ENCODE peak calls at places on chromosomes 7 and 10, in eight cellular contexts. One of them, this sample, is unnamed.

GRCh38 chr10:116670706-116671105 is 50.0 kb downstream of the PNLIPRP2 start:
- DNase-seq in T-helper 2 cell: no peak
- DNase-seq in WERI-Rb-1: no peak
- DNase-seq in left ventricle myocardium inferior: no peak
- DNase-seq in Right ventricle myocardium superior: no peak
- DNase-seq in cortex of kidney: no peak
- DNase-seq in GM12878: no peak
- DNase-seq in aorta: no peak
- DNase-seq in this sample: no peak

GRCh38 chr7:158401826-158402225 is 185.8 kb downstream of the PTPRN2 start:
- DNase-seq in T-helper 2 cell: no peak
- DNase-seq in WERI-Rb-1: no peak
- DNase-seq in left ventricle myocardium inferior: no peak
- DNase-seq in Right ventricle myocardium superior: no peak
- DNase-seq in cortex of kidney: no peak
- DNase-seq in GM12878: no peak
- DNase-seq in aorta: no peak
- DNase-seq in this sample: no peak

GRCh38 chr7:25876092-25876491 is 275.9 kb upstream of the NFE2L3 start:
- DNase-seq in T-helper 2 cell: no peak
- DNase-seq in WERI-Rb-1: no peak
- DNase-seq in left ventricle myocardium inferior: no peak
- DNase-seq in Right ventricle myocardium superior: no peak
- DNase-seq in cortex of kidney: no peak
- DNase-seq in GM12878: no peak
- DNase-seq in aorta: no peak
- DNase-seq in this sample: no peak

GRCh38 chr10:68684413-68684812 is 36.6 kb upstream of the CCAR1 start:
- DNase-seq in T-helper 2 cell: peak
- DNase-seq in WERI-Rb-1: no peak
- DNase-seq in left ventricle myocardium inferior: no peak
- DNase-seq in Right ventricle myocardium superior: no peak
- DNase-seq in cortex of kidney: no peak
- DNase-seq in GM12878: peak
- DNase-seq in aorta: no peak
- DNase-seq in this sample: no peak

GRCh38 chr10:122859527-122859926 is 13.9 kb upstream of the CUZD1 start:
- DNase-seq in T-helper 2 cell: no peak
- DNase-seq in WERI-Rb-1: no peak
- DNase-seq in left ventricle myocardium inferior: no peak
- DNase-seq in Right ventricle myocardium superior: no peak
- DNase-seq in cortex of kidney: no peak
- DNase-seq in GM12878: no peak
- DNase-seq in aorta: no peak
- DNase-seq in this sample: no peak

GRCh38 chr10:125441151-125441550 is 241.8 kb downstream of the TEX36 start:
- DNase-seq in T-helper 2 cell: no peak
- DNase-seq in WERI-Rb-1: no peak
- DNase-seq in left ventricle myocardium inferior: no peak
- DNase-seq in Right ventricle myocardium superior: no peak
- DNase-seq in cortex of kidney: no peak
- DNase-seq in GM12878: no peak
- DNase-seq in aorta: no peak
- DNase-seq in this sample: no peak

GRCh38 chr10:49243610-49244283 is 55.2 kb upstream of the C10orf71 start:
- DNase-seq in T-helper 2 cell: no peak
- DNase-seq in WERI-Rb-1: no peak
- DNase-seq in left ventricle myocardium inferior: no peak
- DNase-seq in Right ventricle myocardium superior: no peak
- DNase-seq in cortex of kidney: no peak
- DNase-seq in GM12878: no peak
- DNase-seq in aorta: no peak
- DNase-seq in this sample: no peak

GRCh38 chr7:99242667-99243066 is 30.0 kb upstream of the MYH16 start:
- DNase-seq in T-helper 2 cell: no peak
- DNase-seq in WERI-Rb-1: no peak
- DNase-seq in left ventricle myocardium inferior: no peak
- DNase-seq in Right ventricle myocardium superior: no peak
- DNase-seq in cortex of kidney: no peak
- DNase-seq in GM12878: no peak
- DNase-seq in aorta: no peak
- DNase-seq in this sample: no peak

GRCh38 chr10:9858816-9859215 is 1158.9 kb upstream of the CELF2 start:
- DNase-seq in T-helper 2 cell: no peak
- DNase-seq in WERI-Rb-1: no peak
- DNase-seq in left ventricle myocardium inferior: no peak
- DNase-seq in Right ventricle myocardium superior: no peak
- DNase-seq in cortex of kidney: no peak
- DNase-seq in GM12878: no peak
- DNase-seq in aorta: no peak
- DNase-seq in this sample: no peak

GRCh38 chr7:114086491-114086905 is 167.7 kb upstream of the PPP1R3A start:
- DNase-seq in T-helper 2 cell: no peak
- DNase-seq in WERI-Rb-1: peak
- DNase-seq in left ventricle myocardium inferior: peak
- DNase-seq in Right ventricle myocardium superior: peak
- DNase-seq in cortex of kidney: no peak
- DNase-seq in GM12878: no peak
- DNase-seq in aorta: peak
- DNase-seq in this sample: peak

GRCh38 chr10:28367865-28368541 is 65.1 kb upstream of the MPP7 start:
- DNase-seq in T-helper 2 cell: peak
- DNase-seq in WERI-Rb-1: peak
- DNase-seq in left ventricle myocardium inferior: peak
- DNase-seq in Right ventricle myocardium superior: peak
- DNase-seq in cortex of kidney: no peak
- DNase-seq in GM12878: peak
- DNase-seq in aorta: no peak
- DNase-seq in this sample: no peak

GRCh38 chr10:4431114-4431862 is 394.7 kb upstream of the AKR1E2 start:
- DNase-seq in T-helper 2 cell: no peak
- DNase-seq in WERI-Rb-1: peak
- DNase-seq in left ventricle myocardium inferior: no peak
- DNase-seq in Right ventricle myocardium superior: no peak
- DNase-seq in cortex of kidney: no peak
- DNase-seq in GM12878: no peak
- DNase-seq in aorta: no peak
- DNase-seq in this sample: no peak

GRCh38 chr7:94698275-94698674 is 42.3 kb upstream of the SGCE start:
- DNase-seq in T-helper 2 cell: peak
- DNase-seq in WERI-Rb-1: no peak
- DNase-seq in left ventricle myocardium inferior: no peak
- DNase-seq in Right ventricle myocardium superior: no peak
- DNase-seq in cortex of kidney: no peak
- DNase-seq in GM12878: no peak
- DNase-seq in aorta: no peak
- DNase-seq in this sample: no peak

GRCh38 chr10:77283326-77283725 is 354.3 kb downstream of the KCNMA1 start:
- DNase-seq in T-helper 2 cell: no peak
- DNase-seq in WERI-Rb-1: no peak
- DNase-seq in left ventricle myocardium inferior: no peak
- DNase-seq in Right ventricle myocardium superior: no peak
- DNase-seq in cortex of kidney: no peak
- DNase-seq in GM12878: no peak
- DNase-seq in aorta: no peak
- DNase-seq in this sample: no peak

GRCh38 chr10:56095506-56096225 is 265.4 kb downstream of the ZWINT start:
- DNase-seq in T-helper 2 cell: no peak
- DNase-seq in WERI-Rb-1: peak
- DNase-seq in left ventricle myocardium inferior: no peak
- DNase-seq in Right ventricle myocardium superior: no peak
- DNase-seq in cortex of kidney: no peak
- DNase-seq in GM12878: no peak
- DNase-seq in aorta: no peak
- DNase-seq in this sample: no peak

GRCh38 chr7:36961097-36961496 is 236.8 kb upstream of the AOAH start:
- DNase-seq in T-helper 2 cell: no peak
- DNase-seq in WERI-Rb-1: no peak
- DNase-seq in left ventricle myocardium inferior: no peak
- DNase-seq in Right ventricle myocardium superior: no peak
- DNase-seq in cortex of kidney: no peak
- DNase-seq in GM12878: no peak
- DNase-seq in aorta: no peak
- DNase-seq in this sample: no peak

GRCh38 chr10:38212460-38212859 is 118.3 kb downstream of the ZNF37A start:
- DNase-seq in T-helper 2 cell: no peak
- DNase-seq in WERI-Rb-1: no peak
- DNase-seq in left ventricle myocardium inferior: no peak
- DNase-seq in Right ventricle myocardium superior: no peak
- DNase-seq in cortex of kidney: no peak
- DNase-seq in GM12878: no peak
- DNase-seq in aorta: no peak
- DNase-seq in this sample: no peak

GRCh38 chr7:84194484-84195260 is at the start of gene SEMA3A:
- DNase-seq in T-helper 2 cell: peak
- DNase-seq in WERI-Rb-1: peak
- DNase-seq in left ventricle myocardium inferior: no peak
- DNase-seq in Right ventricle myocardium superior: no peak
- DNase-seq in cortex of kidney: no peak
- DNase-seq in GM12878: no peak
- DNase-seq in aorta: no peak
- DNase-seq in this sample: peak

GRCh38 chr7:73721237-73721848 is 1.9 kb upstream of the STX1A start:
- DNase-seq in T-helper 2 cell: no peak
- DNase-seq in WERI-Rb-1: no peak
- DNase-seq in left ventricle myocardium inferior: peak
- DNase-seq in Right ventricle myocardium superior: peak
- DNase-seq in cortex of kidney: no peak
- DNase-seq in GM12878: no peak
- DNase-seq in aorta: peak
- DNase-seq in this sample: no peak

GRCh38 chr7:2570021-2570420 is 11.2 kb downstream of the IQCE start:
- DNase-seq in T-helper 2 cell: no peak
- DNase-seq in WERI-Rb-1: no peak
- DNase-seq in left ventricle myocardium inferior: no peak
- DNase-seq in Right ventricle myocardium superior: no peak
- DNase-seq in cortex of kidney: no peak
- DNase-seq in GM12878: no peak
- DNase-seq in aorta: peak
- DNase-seq in this sample: no peak

GRCh38 chr7:26189697-26190096 is 10.8 kb downstream of the HNRNPA2B1 start:
- DNase-seq in T-helper 2 cell: no peak
- DNase-seq in WERI-Rb-1: no peak
- DNase-seq in left ventricle myocardium inferior: no peak
- DNase-seq in Right ventricle myocardium superior: no peak
- DNase-seq in cortex of kidney: no peak
- DNase-seq in GM12878: no peak
- DNase-seq in aorta: no peak
- DNase-seq in this sample: no peak

GRCh38 chr10:22588462-22588861 is 125.9 kb downstream of the PIP4K2A start:
- DNase-seq in T-helper 2 cell: no peak
- DNase-seq in WERI-Rb-1: no peak
- DNase-seq in left ventricle myocardium inferior: no peak
- DNase-seq in Right ventricle myocardium superior: no peak
- DNase-seq in cortex of kidney: no peak
- DNase-seq in GM12878: no peak
- DNase-seq in aorta: no peak
- DNase-seq in this sample: no peak

GRCh38 chr7:129785457-129786178 is 167.1 kb downstream of the UBE2H start:
- DNase-seq in T-helper 2 cell: no peak
- DNase-seq in WERI-Rb-1: no peak
- DNase-seq in left ventricle myocardium inferior: no peak
- DNase-seq in Right ventricle myocardium superior: no peak
- DNase-seq in cortex of kidney: no peak
- DNase-seq in GM12878: no peak
- DNase-seq in aorta: no peak
- DNase-seq in this sample: peak

GRCh38 chr10:93220315-93221170 is 146.8 kb downstream of the CYP26A1 start:
- DNase-seq in T-helper 2 cell: no peak
- DNase-seq in WERI-Rb-1: no peak
- DNase-seq in left ventricle myocardium inferior: no peak
- DNase-seq in Right ventricle myocardium superior: no peak
- DNase-seq in cortex of kidney: no peak
- DNase-seq in GM12878: no peak
- DNase-seq in aorta: no peak
- DNase-seq in this sample: no peak

GRCh38 chr10:70191906-70192305 is 21.6 kb upstream of the SAR1A start:
- DNase-seq in T-helper 2 cell: peak
- DNase-seq in WERI-Rb-1: no peak
- DNase-seq in left ventricle myocardium inferior: no peak
- DNase-seq in Right ventricle myocardium superior: no peak
- DNase-seq in cortex of kidney: no peak
- DNase-seq in GM12878: no peak
- DNase-seq in aorta: no peak
- DNase-seq in this sample: no peak

GRCh38 chr10:97687785-97688781 is 1.0 kb upstream of the AVPI1 start:
- DNase-seq in T-helper 2 cell: no peak
- DNase-seq in WERI-Rb-1: no peak
- DNase-seq in left ventricle myocardium inferior: no peak
- DNase-seq in Right ventricle myocardium superior: no peak
- DNase-seq in cortex of kidney: no peak
- DNase-seq in GM12878: no peak
- DNase-seq in aorta: no peak
- DNase-seq in this sample: no peak

GRCh38 chr7:64946772-64947171 is 43.7 kb downstream of the ZNF273 start:
- DNase-seq in T-helper 2 cell: peak
- DNase-seq in WERI-Rb-1: peak
- DNase-seq in left ventricle myocardium inferior: no peak
- DNase-seq in Right ventricle myocardium superior: no peak
- DNase-seq in cortex of kidney: no peak
- DNase-seq in GM12878: no peak
- DNase-seq in aorta: no peak
- DNase-seq in this sample: peak

GRCh38 chr7:21059069-21059468 is 272.4 kb upstream of the SP8 start:
- DNase-seq in T-helper 2 cell: no peak
- DNase-seq in WERI-Rb-1: no peak
- DNase-seq in left ventricle myocardium inferior: no peak
- DNase-seq in Right ventricle myocardium superior: no peak
- DNase-seq in cortex of kidney: no peak
- DNase-seq in GM12878: no peak
- DNase-seq in aorta: no peak
- DNase-seq in this sample: no peak

This sample was measured in glutamatergic neuron.